ENCODE peak calls at places on chromosomes 4 and X, in five cellular contexts. A, N, E, G and W are unnamed samples.

GRCh38 chr4:119026662-119027444 is 108.8 kb upstream of the MYOZ2 start:
- DNase-seq in A (no peak), N (no peak), G (no peak), E (no peak), W (no peak)

GRCh38 chr4:183356931-183357675 is 34.9 kb upstream of the CLDN24 start:
- DNase-seq in A (no peak), G (peak; percentile 27), N (no peak), E (no peak), W (no peak)

GRCh38 chr4:99462875-99463464 is 27.8 kb upstream of the ADH7 start:
- DNase-seq in N (peak; percentile 75), G (peak; percentile 65), E (peak; percentile 15), A (peak; percentile 86), W (peak; percentile 13)

GRCh38 chr4:173878701-173879100 is 348.7 kb upstream of the HAND2 start:
- DNase-seq in G (no peak), N (no peak), A (peak; percentile 88), E (peak; percentile 18), W (no peak)

GRCh38 chr4:151991001-151991883 is 230.4 kb upstream of the GATB start:
- DNase-seq in N (no peak), G (no peak), A (no peak), E (no peak), W (no peak)

GRCh38 chr4:40325406-40326019 is 9.6 kb upstream of the CHRNA9 start:
- DNase-seq in A (peak; percentile 80), N (peak; percentile 72), E (no peak), G (no peak), W (no peak)

GRCh38 chr4:56803473-56803872 is 18.0 kb downstream of the SPINK2 start:
- DNase-seq in A (peak; percentile 13), N (peak; percentile 15), G (no peak), E (no peak), W (no peak)

GRCh38 chr4:139234258-139234657 is 45.8 kb downstream of the MGARP start:
- DNase-seq in A (no peak), E (no peak), N (no peak), G (no peak), W (no peak)

GRCh38 chrX:24231780-24232179 is 82.1 kb downstream of the SUPT20HL2 start:
- DNase-seq in N (no peak), A (peak; percentile 11), G (no peak), E (no peak), W (no peak)

GRCh38 chrX:47232803-47233332 is at the start of gene USP11:
- DNase-seq in G (peak; percentile 38), A (peak; percentile 61), E (no peak), N (peak; percentile 17), W (no peak)

GRCh38 chr4:183342541-183343533 is 20.6 kb upstream of the CLDN24 start:
- DNase-seq in A (peak; percentile 46), E (peak; percentile 19), G (peak; percentile 17), N (no peak), W (no peak)

GRCh38 chr4:31620476-31620875 is 900.3 kb downstream of the PCDH7 start:
- DNase-seq in E (no peak), G (no peak), N (peak; percentile 7), A (peak; percentile 58), W (peak; percentile 8)

GRCh38 chrX:134622056-134622812 is 36.0 kb downstream of the PLAC1 start:
- DNase-seq in N (peak; percentile 86), G (no peak), A (peak; percentile 89), E (no peak), W (peak; percentile 60)

GRCh38 chr4:97394653-97395052 is 748.6 kb downstream of the STPG2 start:
- DNase-seq in G (no peak), E (no peak), A (no peak), N (peak; percentile 94), W (no peak)

DNA sequence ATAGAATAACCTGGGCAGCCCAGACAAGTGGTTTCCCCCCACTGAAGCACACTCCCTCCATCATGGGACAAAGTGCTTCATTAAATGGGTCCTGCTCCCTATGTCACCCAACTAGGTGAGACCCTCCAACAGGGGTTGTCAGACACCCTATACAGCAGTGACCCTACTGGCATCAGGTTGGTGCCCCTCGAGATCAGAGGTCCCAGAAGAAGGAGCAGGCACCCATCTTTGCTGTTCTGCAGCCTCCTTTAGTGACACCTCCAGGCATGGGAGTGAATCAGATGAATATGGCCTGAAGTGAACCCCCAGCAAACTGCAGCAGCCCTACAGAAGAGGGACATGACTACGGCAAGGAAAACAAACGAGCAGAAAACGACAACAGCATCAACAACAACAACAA is 11.1 kb downstream of the NELFA start:
- DNase-seq in N (no peak), A (no peak), E (no peak), G (no peak), W (no peak)
- H3K36me3 ChIP-seq in N (peaks cover 8% of the 10 kb centered on the region), A (no peaks in the 10 kb centered on the region), E (peaks cover 10% of the 10 kb centered on the region), G (peaks cover 12% of the 10 kb centered on the region), W (peaks cover 35% of the 10 kb centered on the region)

GRCh38 chrX:78123190-78123589 is 16.3 kb downstream of the TAF9B start:
- DNase-seq in A (no peak), E (no peak), N (peak; percentile 85), G (no peak), W (peak; percentile 46)
- H3K36me3 ChIP-seq in A (peaks cover 46% of the 10 kb centered on the region), E (peaks cover 84% of the 10 kb centered on the region), N (peaks cover 80% of the 10 kb centered on the region), G (peaks cover 97% of the 10 kb centered on the region), W (peaks cover 64% of the 10 kb centered on the region)

GRCh38 chrX:72568406-72569092 is 4.1 kb downstream of the HDAC8 start:
- DNase-seq in A (peak; percentile 62), N (peak; percentile 83), G (no peak), E (no peak), W (peak; percentile 69)
- H3K36me3 ChIP-seq in A (peaks cover 4% of the 10 kb centered on the region), N (peaks cover 23% of the 10 kb centered on the region), G (peaks cover 45% of the 10 kb centered on the region), E (peaks cover 30% of the 10 kb centered on the region), W (peaks cover 16% of the 10 kb centered on the region)

GRCh38 chr4:2925496-2925895 is 37.7 kb downstream of the NOP14 start:
- DNase-seq in N (no peak), G (no peak), E (no peak), A (no peak), W (no peak)

GRCh38 chr4:2924286-2924685 is 38.9 kb downstream of the NOP14 start:
- DNase-seq in E (no peak), A (no peak), G (peak; percentile 24), N (no peak), W (no peak)

GRCh38 chr4:2925931-2926860 is 37.0 kb downstream of the NOP14 start:
- DNase-seq in N (no peak), G (peak; percentile 15), E (no peak), A (no peak), W (no peak)

GRCh38 chr4:2923678-2924173 is 39.5 kb downstream of the NOP14 start:
- DNase-seq in A (no peak), G (peak; percentile 26), E (no peak), N (no peak), W (no peak)

GRCh38 chr4:2924765-2925301 is 38.4 kb downstream of the NOP14 start:
- DNase-seq in E (no peak), G (peak; percentile 70), N (no peak), A (no peak), W (no peak)
- H3K36me3 ChIP-seq in E (peaks cover 96% of the 10 kb centered on the region), G (peaks cover 77% of the 10 kb centered on the region), N (no peaks in the 10 kb centered on the region), A (peaks cover 23% of the 10 kb centered on the region), W (peaks cover 10% of the 10 kb centered on the region)

GRCh38 chr4:82645868-82646267 is 84.1 kb upstream of the TMEM150C start:
- DNase-seq in A (no peak), E (no peak), N (no peak), G (no peak), W (no peak)

GRCh38 chr4:82648356-82648755 is 86.6 kb upstream of the TMEM150C start:
- DNase-seq in G (no peak), N (peak; percentile 38), A (no peak), E (no peak), W (no peak)

GRCh38 chr4:82652062-82652461 is 90.3 kb upstream of the TMEM150C start:
- DNase-seq in E (no peak), A (peak; percentile 44), G (no peak), N (peak; percentile 51), W (no peak)

DNA sequence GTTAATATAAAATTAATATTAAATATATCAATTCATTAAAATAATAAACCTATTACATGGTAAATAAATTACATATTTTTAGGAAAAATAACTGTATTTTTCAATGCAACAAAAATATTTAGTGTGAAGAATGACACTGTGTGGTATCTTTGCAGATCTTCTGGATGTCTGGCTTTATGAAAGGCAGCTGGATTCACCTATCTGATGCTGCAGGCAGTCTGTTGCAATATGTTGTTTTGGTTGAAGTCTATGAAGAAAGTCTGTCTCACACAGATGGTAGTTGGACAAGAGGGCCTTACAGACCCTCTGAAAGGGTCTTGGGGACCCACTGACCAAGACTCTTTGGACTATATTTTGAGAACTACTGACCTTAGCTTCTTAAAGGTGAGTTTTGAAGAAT is 89.1 kb upstream of the TMEM150C start:
- DNase-seq in E (no peak), A (no peak), N (no peak), G (no peak), W (no peak)
- H3K36me3 ChIP-seq in E (no peaks in the 10 kb centered on the region), A (no peaks in the 10 kb centered on the region), N (no peaks in the 10 kb centered on the region), G (peaks cover 6% of the 10 kb centered on the region), W (no peaks in the 10 kb centered on the region)

GRCh38 chr4:27917381-27917780 is 1056.7 kb downstream of the STIM2 start:
- DNase-seq in A (no peak), G (no peak), N (no peak), E (no peak), W (no peak)

GRCh38 chr4:27916432-27917184 is 1056.0 kb downstream of the STIM2 start:
- DNase-seq in E (no peak), A (no peak), G (no peak), N (no peak), W (no peak)

GRCh38 chr4:27915822-27916221 is 1055.2 kb downstream of the STIM2 start:
- DNase-seq in A (no peak), G (no peak), N (no peak), E (no peak), W (no peak)

GRCh38 chr4:27921236-27921635 is 1060.6 kb downstream of the STIM2 start:
- DNase-seq in A (peak; percentile 46), G (no peak), N (peak; percentile 14), E (no peak), W (no peak)
- H3K36me3 ChIP-seq in A (no peaks in the 10 kb centered on the region), G (no peaks in the 10 kb centered on the region), N (no peaks in the 10 kb centered on the region), E (no peaks in the 10 kb centered on the region), W (no peaks in the 10 kb centered on the region)

GRCh38 chr4:1804638-1805492 is 11.8 kb downstream of the FGFR3 start:
- DNase-seq in G (no peak), E (no peak), N (no peak), A (no peak), W (no peak)
- H3K36me3 ChIP-seq in G (peaks cover 13% of the 10 kb centered on the region), E (no peaks in the 10 kb centered on the region), N (no peaks in the 10 kb centered on the region), A (peaks cover 3% of the 10 kb centered on the region), W (no peaks in the 10 kb centered on the region)

GRCh38 chr4:109818268-109818667 is 2.7 kb downstream of the GAR1 start:
- DNase-seq in N (no peak), E (no peak), G (no peak), A (no peak), W (no peak)

GRCh38 chr4:109816082-109816442 is 500 bp downstream of the GAR1 start:
- DNase-seq in N (no peak), E (no peak), A (no peak), G (peak; percentile 26), W (peak; percentile 8)

GRCh38 chr4:109816894-109817293 is 1.3 kb downstream of the GAR1 start:
- DNase-seq in G (no peak), A (no peak), E (no peak), N (no peak), W (no peak)

GRCh38 chr4:109820563-109820962 is 5.0 kb downstream of the GAR1 start:
- DNase-seq in N (no peak), E (no peak), A (peak; percentile 87), G (no peak), W (peak; percentile 6)

GRCh38 chr4:109821186-109821585 is 5.6 kb downstream of the GAR1 start:
- DNase-seq in G (no peak), A (no peak), E (no peak), N (no peak), W (no peak)
- H3K36me3 ChIP-seq in G (peaks cover 80% of the 10 kb centered on the region), A (peaks cover 49% of the 10 kb centered on the region), E (peaks cover 59% of the 10 kb centered on the region), N (peaks cover 39% of the 10 kb centered on the region), W (peaks cover 41% of the 10 kb centered on the region)